ENCODE peak calls at places on chromosomes 2 and 18, in five cellular contexts. One of them, this sample, is unnamed.

GRCh38 chr2:75523313-75524275 is 37.1 kb downstream of the EVA1A start:
- DNase-seq in thyroid gland: no peak
- DNase-seq in A172: peak
- DNase-seq in naive B cell: no peak
- DNase-seq in EL: peak
- DNase-seq in this sample: peak

GRCh38 chr2:241636983-241637232 is at the start of gene THAP4:
- DNase-seq in A172: no peak
- DNase-seq in naive B cell: no peak
- DNase-seq in thyroid gland: no peak
- DNase-seq in EL: no peak
- DNase-seq in this sample: peak

GRCh38 chr2:85243101-85244072 is 84.4 kb downstream of the TGOLN2 start:
- DNase-seq in A172: no peak
- DNase-seq in naive B cell: no peak
- DNase-seq in thyroid gland: peak
- DNase-seq in EL: no peak
- DNase-seq in this sample: peak

GRCh38 chr2:25431604-25432003 is 89.9 kb upstream of the DNMT3A start:
- DNase-seq in EL: no peak
- DNase-seq in thyroid gland: no peak
- DNase-seq in naive B cell: no peak
- DNase-seq in A172: no peak
- DNase-seq in this sample: no peak

GRCh38 chr2:148817210-148817708 is 57.8 kb upstream of the KIF5C start:
- DNase-seq in naive B cell: no peak
- DNase-seq in EL: no peak
- DNase-seq in A172: no peak
- DNase-seq in thyroid gland: no peak
- DNase-seq in this sample: no peak

GRCh38 chr2:231170058-231170457 is 28.4 kb upstream of the ARMC9 start:
- DNase-seq in thyroid gland: no peak
- DNase-seq in A172: no peak
- DNase-seq in naive B cell: no peak
- DNase-seq in EL: no peak
- DNase-seq in this sample: no peak

GRCh38 chr2:38704664-38705063 is 38.8 kb downstream of the GALM start:
- DNase-seq in A172: no peak
- DNase-seq in thyroid gland: no peak
- DNase-seq in naive B cell: no peak
- DNase-seq in EL: no peak
- DNase-seq in this sample: no peak

GRCh38 chr2:95121150-95121494 is 486 bp downstream of the MRPS5 start:
- DNase-seq in EL: no peak
- DNase-seq in thyroid gland: no peak
- DNase-seq in A172: no peak
- DNase-seq in naive B cell: no peak
- DNase-seq in this sample: no peak

GRCh38 chr2:234978466-234979203 is 26.8 kb downstream of the SH3BP4 start:
- DNase-seq in EL: peak
- DNase-seq in A172: peak
- DNase-seq in thyroid gland: no peak
- DNase-seq in naive B cell: no peak
- DNase-seq in this sample: peak

GRCh38 chr2:236239276-236240065 is 24.7 kb downstream of the ASB18 start:
- DNase-seq in naive B cell: no peak
- DNase-seq in thyroid gland: no peak
- DNase-seq in EL: no peak
- DNase-seq in A172: no peak
- DNase-seq in this sample: no peak

GRCh38 chr18:10388380-10388779 is 66.1 kb upstream of the APCDD1 start:
- DNase-seq in naive B cell: no peak
- DNase-seq in EL: no peak
- DNase-seq in A172: no peak
- DNase-seq in thyroid gland: no peak
- DNase-seq in this sample: no peak

GRCh38 chr18:52339891-52340371 is at the start of gene DCC:
- DNase-seq in A172: peak
- DNase-seq in thyroid gland: peak
- DNase-seq in EL: no peak
- DNase-seq in naive B cell: no peak
- DNase-seq in this sample: peak

GRCh38 chr2:29165362-29166236 is 50.4 kb downstream of the CLIP4 start:
- DNase-seq in EL: peak
- DNase-seq in A172: peak
- DNase-seq in thyroid gland: no peak
- DNase-seq in naive B cell: no peak
- DNase-seq in this sample: peak

GRCh38 chr18:80231616-80232015 is 15.7 kb downstream of the PARD6G start:
- DNase-seq in naive B cell: no peak
- DNase-seq in A172: no peak
- DNase-seq in EL: no peak
- DNase-seq in thyroid gland: no peak
- DNase-seq in this sample: no peak

GRCh38 chr2:159728645-159729044 is 16.3 kb downstream of the MARCHF7 start:
- DNase-seq in A172: no peak
- DNase-seq in naive B cell: no peak
- DNase-seq in EL: no peak
- DNase-seq in thyroid gland: no peak
- DNase-seq in this sample: no peak

GRCh38 chr2:233470007-233470687 is 96.4 kb downstream of the USP40 start:
- DNase-seq in A172: no peak
- DNase-seq in thyroid gland: no peak
- DNase-seq in naive B cell: no peak
- DNase-seq in EL: no peak
- DNase-seq in this sample: no peak

GRCh38 chr2:45102141-45102540 is 92.9 kb upstream of the SIX2 start:
- DNase-seq in thyroid gland: no peak
- DNase-seq in naive B cell: no peak
- DNase-seq in EL: no peak
- DNase-seq in A172: no peak
- DNase-seq in this sample: no peak

GRCh38 chr2:199602271-199602895 is 144.6 kb upstream of the SATB2 start:
- DNase-seq in naive B cell: no peak
- DNase-seq in EL: peak
- DNase-seq in A172: peak
- DNase-seq in thyroid gland: no peak
- DNase-seq in this sample: peak

GRCh38 chr18:24600076-24600654 is 139.7 kb downstream of the HRH4 start:
- DNase-seq in naive B cell: no peak
- DNase-seq in thyroid gland: no peak
- DNase-seq in EL: peak
- DNase-seq in A172: peak
- DNase-seq in this sample: peak

GRCh38 chr2:206521115-206521514 is 77.8 kb downstream of the ADAM23 start:
- DNase-seq in A172: no peak
- DNase-seq in thyroid gland: no peak
- DNase-seq in naive B cell: no peak
- DNase-seq in EL: no peak
- DNase-seq in this sample: no peak

GRCh38 chr18:48530399-48531081 is 8.3 kb upstream of the CTIF start:
- DNase-seq in thyroid gland: no peak
- DNase-seq in naive B cell: no peak
- DNase-seq in A172: no peak
- DNase-seq in EL: no peak
- DNase-seq in this sample: no peak

GRCh38 chr2:80102026-80102425 is 202.5 kb downstream of the LRRTM1 start:
- DNase-seq in EL: peak
- DNase-seq in thyroid gland: no peak
- DNase-seq in A172: peak
- DNase-seq in naive B cell: no peak
- DNase-seq in this sample: peak

GRCh38 chr2:239722760-239723448 is 302.2 kb downstream of the NDUFA10 start:
- DNase-seq in thyroid gland: no peak
- DNase-seq in EL: no peak
- DNase-seq in naive B cell: no peak
- DNase-seq in A172: no peak
- DNase-seq in this sample: no peak

GRCh38 chr2:201126308-201127127 is 10.6 kb downstream of the CFLAR start:
- DNase-seq in EL: peak
- DNase-seq in thyroid gland: peak
- DNase-seq in A172: peak
- DNase-seq in naive B cell: peak
- DNase-seq in this sample: no peak

This sample was measured in kidney tubule cell.